ENCODE peak calls at places on chromosomes 6 and 20, in five cellular contexts. One of them, this sample, is unnamed.

GRCh38 chr6:75619230-75619899 is 17.7 kb downstream of the SENP6 start:
- DNase-seq in stimulated activated CD4-positive, alpha-beta T cell treated with anti-CD3 and anti-CD28 coated beads, Interleukin-15, amount 100 ng/mL, for 1 hour: no peak
- DNase-seq in amniotic stem cell: no peak
- DNase-seq in CD8-positive, alpha-beta memory T cell: no peak
- DNase-seq in AG09309: no peak
- DNase-seq in this sample: no peak

GRCh38 chr6:25279748-25280616 is 808 bp downstream of the CARMIL1 start:
- DNase-seq in stimulated activated CD4-positive, alpha-beta T cell treated with anti-CD3 and anti-CD28 coated beads, Interleukin-15, amount 100 ng/mL, for 1 hour: no peak
- DNase-seq in AG09309: no peak
- DNase-seq in amniotic stem cell: no peak
- DNase-seq in CD8-positive, alpha-beta memory T cell: no peak
- DNase-seq in this sample: no peak

GRCh38 chr6:126696921-126697693 is 357.2 kb downstream of the CENPW start:
- DNase-seq in amniotic stem cell: no peak
- DNase-seq in stimulated activated CD4-positive, alpha-beta T cell treated with anti-CD3 and anti-CD28 coated beads, Interleukin-15, amount 100 ng/mL, for 1 hour: no peak
- DNase-seq in AG09309: no peak
- DNase-seq in CD8-positive, alpha-beta memory T cell: no peak
- DNase-seq in this sample: no peak

GRCh38 chr6:34083227-34083889 is 62.5 kb downstream of the GRM4 start:
- DNase-seq in CD8-positive, alpha-beta memory T cell: no peak
- DNase-seq in amniotic stem cell: no peak
- DNase-seq in AG09309: no peak
- DNase-seq in stimulated activated CD4-positive, alpha-beta T cell treated with anti-CD3 and anti-CD28 coated beads, Interleukin-15, amount 100 ng/mL, for 1 hour: no peak
- DNase-seq in this sample: no peak

GRCh38 chr6:85684125-85684808 is 41.6 kb upstream of the SYNCRIP start:
- DNase-seq in CD8-positive, alpha-beta memory T cell: no peak
- DNase-seq in stimulated activated CD4-positive, alpha-beta T cell treated with anti-CD3 and anti-CD28 coated beads, Interleukin-15, amount 100 ng/mL, for 1 hour: no peak
- DNase-seq in amniotic stem cell: no peak
- DNase-seq in AG09309: no peak
- DNase-seq in this sample: no peak

GRCh38 chr6:22036267-22036666 is 260.6 kb downstream of the PRL start:
- DNase-seq in CD8-positive, alpha-beta memory T cell: no peak
- DNase-seq in stimulated activated CD4-positive, alpha-beta T cell treated with anti-CD3 and anti-CD28 coated beads, Interleukin-15, amount 100 ng/mL, for 1 hour: no peak
- DNase-seq in amniotic stem cell: no peak
- DNase-seq in AG09309: no peak
- DNase-seq in this sample: peak; percentile 46

GRCh38 chr20:3251806-3252205 is 12.8 kb upstream of the SLC4A11 start:
- DNase-seq in CD8-positive, alpha-beta memory T cell: no peak
- DNase-seq in AG09309: no peak
- DNase-seq in amniotic stem cell: no peak
- DNase-seq in stimulated activated CD4-positive, alpha-beta T cell treated with anti-CD3 and anti-CD28 coated beads, Interleukin-15, amount 100 ng/mL, for 1 hour: no peak
- DNase-seq in this sample: no peak

GRCh38 chr6:125310994-125311649 is 9.4 kb upstream of the HDDC2 start:
- DNase-seq in AG09309: no peak
- DNase-seq in stimulated activated CD4-positive, alpha-beta T cell treated with anti-CD3 and anti-CD28 coated beads, Interleukin-15, amount 100 ng/mL, for 1 hour: no peak
- DNase-seq in CD8-positive, alpha-beta memory T cell: peak; percentile 54
- DNase-seq in amniotic stem cell: peak; percentile 31
- DNase-seq in this sample: no peak

GRCh38 chr6:87661016-87661415 is 41.0 kb downstream of the AKIRIN2 start:
- DNase-seq in stimulated activated CD4-positive, alpha-beta T cell treated with anti-CD3 and anti-CD28 coated beads, Interleukin-15, amount 100 ng/mL, for 1 hour: no peak
- DNase-seq in CD8-positive, alpha-beta memory T cell: no peak
- DNase-seq in amniotic stem cell: no peak
- DNase-seq in AG09309: peak; percentile 29
- DNase-seq in this sample: no peak

GRCh38 chr20:19913927-19914614 is 103.1 kb upstream of the NAA20 start:
- DNase-seq in amniotic stem cell: no peak
- DNase-seq in CD8-positive, alpha-beta memory T cell: no peak
- DNase-seq in AG09309: no peak
- DNase-seq in stimulated activated CD4-positive, alpha-beta T cell treated with anti-CD3 and anti-CD28 coated beads, Interleukin-15, amount 100 ng/mL, for 1 hour: no peak
- DNase-seq in this sample: peak; percentile 46

GRCh38 chr6:22877946-22878705 is 308.8 kb downstream of the HDGFL1 start:
- DNase-seq in AG09309: peak; percentile 90
- DNase-seq in CD8-positive, alpha-beta memory T cell: no peak
- DNase-seq in amniotic stem cell: peak; percentile 27
- DNase-seq in stimulated activated CD4-positive, alpha-beta T cell treated with anti-CD3 and anti-CD28 coated beads, Interleukin-15, amount 100 ng/mL, for 1 hour: no peak
- DNase-seq in this sample: peak; percentile 88

GRCh38 chr6:63565058-63565726 is 7.1 kb upstream of the LOC128125822 start:
- DNase-seq in AG09309: no peak
- DNase-seq in stimulated activated CD4-positive, alpha-beta T cell treated with anti-CD3 and anti-CD28 coated beads, Interleukin-15, amount 100 ng/mL, for 1 hour: no peak
- DNase-seq in amniotic stem cell: no peak
- DNase-seq in CD8-positive, alpha-beta memory T cell: no peak
- DNase-seq in this sample: no peak

GRCh38 chr20:10672579-10673127 is 1.1 kb downstream of the JAG1 start:
- DNase-seq in stimulated activated CD4-positive, alpha-beta T cell treated with anti-CD3 and anti-CD28 coated beads, Interleukin-15, amount 100 ng/mL, for 1 hour: no peak
- DNase-seq in amniotic stem cell: no peak
- DNase-seq in AG09309: no peak
- DNase-seq in CD8-positive, alpha-beta memory T cell: no peak
- DNase-seq in this sample: no peak

GRCh38 chr6:13248549-13248948 is 79.8 kb downstream of the TBC1D7 start:
- DNase-seq in CD8-positive, alpha-beta memory T cell: no peak
- DNase-seq in stimulated activated CD4-positive, alpha-beta T cell treated with anti-CD3 and anti-CD28 coated beads, Interleukin-15, amount 100 ng/mL, for 1 hour: no peak
- DNase-seq in AG09309: no peak
- DNase-seq in amniotic stem cell: no peak
- DNase-seq in this sample: no peak

GRCh38 chr6:128311944-128312570 is 208.3 kb downstream of the PTPRK start:
- DNase-seq in amniotic stem cell: no peak
- DNase-seq in AG09309: no peak
- DNase-seq in CD8-positive, alpha-beta memory T cell: no peak
- DNase-seq in stimulated activated CD4-positive, alpha-beta T cell treated with anti-CD3 and anti-CD28 coated beads, Interleukin-15, amount 100 ng/mL, for 1 hour: no peak
- DNase-seq in this sample: no peak

GRCh38 chr6:151553416-151554158 is 59.8 kb downstream of the CCDC170 start:
- DNase-seq in stimulated activated CD4-positive, alpha-beta T cell treated with anti-CD3 and anti-CD28 coated beads, Interleukin-15, amount 100 ng/mL, for 1 hour: no peak
- DNase-seq in amniotic stem cell: no peak
- DNase-seq in AG09309: peak; percentile 11
- DNase-seq in CD8-positive, alpha-beta memory T cell: no peak
- DNase-seq in this sample: no peak

GRCh38 chr6:19839788-19840187 is 2.6 kb downstream of the ID4 start:
- DNase-seq in AG09309: no peak
- DNase-seq in stimulated activated CD4-positive, alpha-beta T cell treated with anti-CD3 and anti-CD28 coated beads, Interleukin-15, amount 100 ng/mL, for 1 hour: no peak
- DNase-seq in CD8-positive, alpha-beta memory T cell: no peak
- DNase-seq in amniotic stem cell: no peak
- DNase-seq in this sample: no peak

GRCh38 chr6:164417537-164417936 is 891.9 kb downstream of the C6orf118 start:
- DNase-seq in amniotic stem cell: no peak
- DNase-seq in stimulated activated CD4-positive, alpha-beta T cell treated with anti-CD3 and anti-CD28 coated beads, Interleukin-15, amount 100 ng/mL, for 1 hour: no peak
- DNase-seq in AG09309: no peak
- DNase-seq in CD8-positive, alpha-beta memory T cell: no peak
- DNase-seq in this sample: no peak

GRCh38 chr20:64156136-64156885 is 7.9 kb upstream of the MYT1 start:
- DNase-seq in CD8-positive, alpha-beta memory T cell: no peak
- DNase-seq in AG09309: no peak
- DNase-seq in amniotic stem cell: no peak
- DNase-seq in stimulated activated CD4-positive, alpha-beta T cell treated with anti-CD3 and anti-CD28 coated beads, Interleukin-15, amount 100 ng/mL, for 1 hour: no peak
- DNase-seq in this sample: no peak

GRCh38 chr6:161370882-161371281 is 97.0 kb upstream of the AGPAT4 start:
- DNase-seq in amniotic stem cell: no peak
- DNase-seq in CD8-positive, alpha-beta memory T cell: peak; percentile 56
- DNase-seq in stimulated activated CD4-positive, alpha-beta T cell treated with anti-CD3 and anti-CD28 coated beads, Interleukin-15, amount 100 ng/mL, for 1 hour: no peak
- DNase-seq in AG09309: no peak
- DNase-seq in this sample: no peak

GRCh38 chr6:75930954-75931689 is 141.3 kb downstream of the IMPG1 start:
- DNase-seq in AG09309: no peak
- DNase-seq in amniotic stem cell: no peak
- DNase-seq in stimulated activated CD4-positive, alpha-beta T cell treated with anti-CD3 and anti-CD28 coated beads, Interleukin-15, amount 100 ng/mL, for 1 hour: no peak
- DNase-seq in CD8-positive, alpha-beta memory T cell: no peak
- DNase-seq in this sample: no peak

GRCh38 chr20:40864470-40864869 is 164.2 kb upstream of the TOP1 start:
- DNase-seq in stimulated activated CD4-positive, alpha-beta T cell treated with anti-CD3 and anti-CD28 coated beads, Interleukin-15, amount 100 ng/mL, for 1 hour: no peak
- DNase-seq in amniotic stem cell: no peak
- DNase-seq in CD8-positive, alpha-beta memory T cell: no peak
- DNase-seq in AG09309: no peak
- DNase-seq in this sample: no peak

GRCh38 chr6:134081506-134081905 is 29.1 kb upstream of the SLC2A12 start:
- DNase-seq in stimulated activated CD4-positive, alpha-beta T cell treated with anti-CD3 and anti-CD28 coated beads, Interleukin-15, amount 100 ng/mL, for 1 hour: no peak
- DNase-seq in amniotic stem cell: no peak
- DNase-seq in AG09309: no peak
- DNase-seq in CD8-positive, alpha-beta memory T cell: no peak
- DNase-seq in this sample: no peak